ENCODE peak calls at places on chromosomes 12 and 14, in eight cellular contexts. B, R, Z, W, L, Q, N and U are unnamed samples.

GRCh38 chr12:46893429-46893828 is 67.6 kb upstream of the SLC38A4 start:
- DNase-seq in B (no peak), R (no peak), Z (no peak), W (no peak), L (no peak), Q (no peak), N (no peak), U (no peak)

GRCh38 chr12:74820324-74820723 is 282.7 kb downstream of the ATXN7L3B start:
- DNase-seq in B (no peak), R (no peak), Z (no peak), W (no peak), L (peak), Q (no peak), N (no peak), U (no peak)

GRCh38 chr12:2783936-2784600 is 10.7 kb upstream of the FKBP4 start:
- DNase-seq in B (peak), R (no peak), Z (peak), W (no peak), L (peak), Q (peak), N (peak), U (peak)

GRCh38 chr14:86790408-86791364 is 1202.3 kb downstream of the GALC start:
- DNase-seq in B (no peak), R (no peak), Z (no peak), W (no peak), L (peak), Q (no peak), N (no peak), U (peak)

GRCh38 chr12:39272934-39273770 is 169.8 kb downstream of the KIF21A start:
- DNase-seq in B (peak), R (peak), Z (peak), W (no peak), L (peak), Q (peak), N (no peak), U (peak)

GRCh38 chr14:71852201-71852600 is 80.0 kb upstream of the RGS6 start:
- DNase-seq in B (no peak), R (no peak), Z (no peak), W (peak), L (peak), Q (no peak), N (no peak), U (no peak)

GRCh38 chr14:68663385-68664076 is 129.3 kb downstream of the ZFP36L1 start:
- DNase-seq in B (no peak), R (no peak), Z (no peak), W (no peak), L (no peak), Q (no peak), N (no peak), U (peak)

GRCh38 chr14:89378119-89378518 is 38.9 kb downstream of the FOXN3 start:
- DNase-seq in B (peak), R (no peak), Z (no peak), W (no peak), L (no peak), Q (peak), N (no peak), U (peak)

GRCh38 chr14:95260537-95261440 is 58.9 kb downstream of the CLMN start:
- DNase-seq in B (no peak), R (peak), Z (no peak), W (no peak), L (no peak), Q (no peak), N (no peak), U (peak)

GRCh38 chr12:131390408-131391100 is 320.3 kb upstream of the SFSWAP start:
- DNase-seq in B (peak), R (no peak), Z (no peak), W (no peak), L (peak), Q (peak), N (no peak), U (no peak)